ENCODE peak calls at places on chromosome 3, in nine cellular contexts. K is cardiac fibroblast, E is tibial artery, F is WTC11, I is fibroblast of lung, S is OCI-LY7, R is colonic mucosa, T is adrenal gland, B is progenitor cell of endocrine pancreas. M is an unnamed sample.

GRCh38 chr3:99774467-99774866 is 43.2 kb upstream of the CMSS1 start:
- DNase-seq in K (peak; percentile 66), E (no peak), F (no peak), I (peak; percentile 90), S (no peak), R (no peak), T (no peak), B (no peak), M (peak; percentile 16)

GRCh38 chr3:107753494-107753893 is 230.7 kb downstream of the BBX start:
- DNase-seq in K (peak; percentile 48), E (peak; percentile 33), F (peak; percentile 44), I (peak; percentile 32), S (peak; percentile 35), R (peak; percentile 33), T (peak; percentile 60), B (peak; percentile 15), M (no peak)

GRCh38 chr3:182787302-182788036 is 5.8 kb upstream of the ATP11B start:
- DNase-seq in K (peak; percentile 55), E (no peak), F (no peak), I (peak; percentile 69), S (no peak), R (no peak), T (no peak), B (no peak), M (no peak)

GRCh38 chr3:146163584-146163983 is 2.6 kb upstream of the PLOD2 start:
- DNase-seq in K (peak; percentile 93), E (no peak), F (no peak), I (peak; percentile 97), S (no peak), R (no peak), T (no peak), B (no peak), M (no peak)

GRCh38 chr3:17742837-17743659 is 617 bp upstream of the TBC1D5 start:
- DNase-seq in K (no peak), E (no peak), F (no peak), I (no peak), S (no peak), R (no peak), T (no peak), B (no peak), M (no peak)

GRCh38 chr3:188185717-188186236 is 31.8 kb downstream of the LPP start:
- DNase-seq in K (no peak), E (peak; percentile 30), F (no peak), I (peak; percentile 56), S (no peak), R (peak; percentile 50), T (peak; percentile 8), B (no peak), M (no peak)

GRCh38 chr3:43770426-43771103 is 79.8 kb downstream of the ABHD5 start:
- DNase-seq in K (peak; percentile 54), E (peak; percentile 85), F (no peak), I (peak; percentile 52), S (no peak), R (peak; percentile 57), T (peak; percentile 98), B (no peak), M (no peak)

GRCh38 chr3:9704343-9705322 is 1.0 kb downstream of the CPNE9 start:
- DNase-seq in K (peak; percentile 27), E (no peak), F (peak; percentile 97), I (peak; percentile 23), S (no peak), R (peak; percentile 54), T (peak; percentile 55), B (peak; percentile 50), M (peak; percentile 59)

GRCh38 chr3:133821767-133822638 is 16.4 kb downstream of the SRPRB start:
- DNase-seq in K (peak; percentile 38), E (peak; percentile 54), F (peak; percentile 61), I (peak; percentile 69), S (no peak), R (peak; percentile 34), T (peak; percentile 80), B (no peak), M (no peak)
- TF ChIP-seq CTCF in K (no peak), E (no peak), F (peak; percentile 40), I (no peak), S (peak; percentile 51), R (no peak), T (no peak), B (peak; percentile 32), M (no peak)

DNA sequence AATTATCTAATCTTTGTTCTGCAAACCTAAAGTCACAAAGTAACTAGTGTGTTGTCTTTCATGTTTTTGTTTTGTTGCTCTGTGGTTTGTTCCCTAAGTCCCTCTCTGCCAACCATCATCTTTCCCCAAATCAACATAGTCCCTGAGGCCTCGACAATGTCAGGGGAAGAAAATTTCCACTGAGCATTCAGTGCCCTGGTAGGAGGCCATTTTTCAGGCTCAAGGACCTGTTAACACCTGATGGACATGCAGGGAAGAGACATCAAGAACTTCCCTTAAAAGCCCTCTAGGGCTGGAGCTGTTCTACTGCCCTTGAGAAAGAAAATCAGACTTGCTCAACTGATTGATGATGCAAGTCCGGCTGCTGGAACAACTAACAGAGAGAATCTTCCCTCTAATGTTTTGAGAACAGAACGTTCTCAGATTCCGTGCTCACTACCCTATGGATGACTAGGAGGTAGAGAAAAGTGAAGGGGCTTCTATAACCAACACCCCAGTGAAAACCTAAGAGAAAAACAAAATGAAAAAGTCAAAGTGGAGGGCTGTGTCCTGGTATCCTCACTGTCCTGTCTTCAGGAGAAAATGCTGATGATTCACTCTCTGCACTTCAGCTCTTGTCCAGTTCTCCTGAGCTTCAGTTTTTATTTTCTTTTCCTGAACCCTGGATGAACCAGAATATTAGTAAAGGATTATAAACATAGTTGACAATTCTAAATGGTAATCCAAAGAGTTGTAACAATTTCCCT is 373.1 kb downstream of the FOXP1 start:
- DNase-seq in K (peak; percentile 75), E (peak; percentile 82), F (no peak), I (peak; percentile 56), S (no peak), R (no peak), T (peak; percentile 82), B (no peak), M (no peak)
- TF ChIP-seq CTCF in K (peak; percentile 48), E (peak; percentile 61), F (no peak), I (peak; percentile 26), S (no peak), R (no peak), T (peak; percentile 59), B (no peak), M (no peak)

GRCh38 chr3:45055411-45056143 is 29.5 kb downstream of the CLEC3B start:
- DNase-seq in K (peak; percentile 56), E (no peak), F (peak; percentile 34), I (peak; percentile 91), S (peak; percentile 32), R (no peak), T (no peak), B (no peak), M (peak; percentile 47)
- TF ChIP-seq CTCF in K (no peak), E (no peak), F (peak; percentile 11), I (peak; percentile 2), S (peak; percentile 71), R (no peak), T (no peak), B (no peak), M (peak; percentile 44)

GRCh38 chr3:148190441-148190990 is 507.2 kb upstream of the AGTR1 start:
- DNase-seq in K (no peak), E (no peak), F (no peak), I (peak; percentile 52), S (no peak), R (no peak), T (no peak), B (no peak), M (no peak)

GRCh38 chr3:148191966-148192365 is 505.7 kb upstream of the AGTR1 start:
- DNase-seq in K (no peak), E (no peak), F (no peak), I (no peak), S (no peak), R (no peak), T (no peak), B (no peak), M (no peak)
- TF ChIP-seq CTCF in K (no peak), E (no peak), F (no peak), I (no peak), S (no peak), R (no peak), T (no peak), B (no peak), M (no peak)

GRCh38 chr3:48664929-48665328 is 2.2 kb upstream of the CELSR3 start:
- DNase-seq in K (no peak), E (no peak), F (no peak), I (no peak), S (no peak), R (no peak), T (no peak), B (no peak), M (no peak)

GRCh38 chr3:48662753-48663488 is at the start of gene CELSR3:
- DNase-seq in K (peak; percentile 95), E (peak; percentile 72), F (peak; percentile 89), I (peak; percentile 90), S (peak; percentile 95), R (peak; percentile 68), T (peak; percentile 87), B (peak; percentile 69), M (peak; percentile 73)

GRCh38 chr3:48662140-48662752 is 440 bp downstream of the CELSR3 start:
- DNase-seq in K (no peak), E (no peak), F (no peak), I (no peak), S (no peak), R (no peak), T (no peak), B (no peak), M (no peak)

GRCh38 chr3:48664313-48664644 is 1.6 kb upstream of the CELSR3 start:
- DNase-seq in K (no peak), E (no peak), F (no peak), I (no peak), S (no peak), R (no peak), T (no peak), B (no peak), M (no peak)

GRCh38 chr3:48663489-48664312 is 1.0 kb upstream of the CELSR3 start:
- DNase-seq in K (peak; percentile 99), E (peak; percentile 91), F (peak; percentile 99), I (peak; percentile 98), S (peak; percentile 99), R (peak; percentile 95), T (peak; percentile 96), B (peak; percentile 95), M (peak; percentile 99)
- TF ChIP-seq CTCF in K (peak; percentile 82), E (peak; percentile 69), F (peak; percentile 64), I (peak; percentile 71), S (peak; percentile 90), R (peak; percentile 81), T (peak; percentile 68), B (peak; percentile 89), M (peak; percentile 81)

GRCh38 chr3:34106879-34107278 is 308.4 kb downstream of the PDCD6IP start:
- DNase-seq in K (peak; percentile 10), E (no peak), F (peak; percentile 61), I (no peak), S (peak; percentile 61), R (peak; percentile 54), T (no peak), B (peak; percentile 44), M (no peak)
- TF ChIP-seq CTCF in K (peak; percentile 89), E (peak; percentile 31), F (peak; percentile 68), I (no peak), S (peak; percentile 88), R (peak; percentile 59), T (no peak), B (peak; percentile 76), M (peak; percentile 75)

M was measured in GM13977.